ENCODE peak calls at places on chromosomes 3 and 15, in eight cellular contexts. O is cardiac muscle cell, R is AG04450, I is heart right ventricle, T is left ventricle myocardium inferior, M is right atrium auricular region, F is adipocyte, H is AG10803. N is an unnamed sample.

GRCh38 chr15:94070341-94071275 is 160.8 kb upstream of the MCTP2 start:
- DNase-seq in O (no peak), R (no peak), I (no peak), T (no peak), M (no peak), F (no peak), H (peak), N (no peak)

GRCh38 chr3:141360888-141361598 is 7.3 kb upstream of the ZBTB38 start:
- DNase-seq in O (peak), R (no peak), I (no peak), T (no peak), M (no peak), F (peak), H (peak), N (peak)

GRCh38 chr3:109132801-109133473 is 3.6 kb upstream of the C3orf85 start:
- DNase-seq in O (peak), R (no peak), I (no peak), T (no peak), M (no peak), F (no peak), H (no peak), N (no peak)

GRCh38 chr3:70245746-70246525 is 66.5 kb downstream of the MDFIC2 start:
- DNase-seq in O (no peak), R (no peak), I (no peak), T (no peak), M (no peak), F (no peak), H (no peak), N (no peak)

GRCh38 chr15:38562278-38562677 is 2.3 kb downstream of the RASGRP1 start:
- DNase-seq in O (no peak), R (no peak), I (no peak), T (no peak), M (no peak), F (no peak), H (no peak), N (no peak)

GRCh38 chr3:42710323-42711021 is 7.9 kb upstream of the HHATL start:
- DNase-seq in O (no peak), R (no peak), I (no peak), T (peak), M (no peak), F (no peak), H (no peak), N (no peak)

GRCh38 chr3:196712514-196713413 is 587 bp downstream of the PIGX start:
- DNase-seq in O (peak), R (peak), I (peak), T (peak), M (no peak), F (peak), H (peak), N (peak)

GRCh38 chr15:79812536-79812935 is 84.3 kb downstream of the MTHFS start:
- DNase-seq in O (no peak), R (no peak), I (no peak), T (no peak), M (no peak), F (no peak), H (no peak), N (no peak)

GRCh38 chr3:63933459-63933858 is 21.3 kb upstream of the SCAANT1 start:
- DNase-seq in O (no peak), R (no peak), I (no peak), T (no peak), M (no peak), F (no peak), H (no peak), N (no peak)

GRCh38 chr15:28191832-28192231 is 92.7 kb upstream of the OCA2 start:
- DNase-seq in O (peak), R (peak), I (peak), T (peak), M (peak), F (no peak), H (peak), N (no peak)

GRCh38 chr15:68054658-68055223 is 626 bp downstream of the PIAS1 start:
- DNase-seq in O (peak), R (no peak), I (peak), T (peak), M (peak), F (peak), H (peak), N (peak)

GRCh38 chr15:68318931-68319909 is 41.7 kb downstream of the FEM1B start:
- DNase-seq in O (no peak), R (no peak), I (no peak), T (no peak), M (no peak), F (no peak), H (no peak), N (no peak)

GRCh38 chr15:59456114-59456513 is 18.1 kb downstream of the FAM81A start:
- DNase-seq in O (no peak), R (no peak), I (no peak), T (no peak), M (no peak), F (no peak), H (no peak), N (peak)

GRCh38 chr3:155934215-155934614 is 63.8 kb downstream of the GMPS start:
- DNase-seq in O (peak), R (no peak), I (no peak), T (no peak), M (no peak), F (no peak), H (peak), N (no peak)

GRCh38 chr3:5411786-5412185 is 224.3 kb downstream of the EDEM1 start:
- DNase-seq in O (no peak), R (no peak), I (no peak), T (no peak), M (no peak), F (no peak), H (no peak), N (no peak)

GRCh38 chr3:130800829-130801228 is 54.2 kb upstream of the PIK3R4 start:
- DNase-seq in O (no peak), R (no peak), I (no peak), T (no peak), M (no peak), F (no peak), H (no peak), N (no peak)

GRCh38 chr15:100141304-100142080 is 200.3 kb downstream of the ADAMTS17 start:
- DNase-seq in O (peak), R (no peak), I (no peak), T (no peak), M (no peak), F (no peak), H (peak), N (no peak)

GRCh38 chr3:45693941-45694521 is 4.8 kb downstream of the SACM1L start:
- DNase-seq in O (no peak), R (no peak), I (no peak), T (no peak), M (no peak), F (no peak), H (no peak), N (no peak)

GRCh38 chr15:98700501-98700900 is 52.2 kb downstream of the IGF1R start:
- DNase-seq in O (no peak), R (no peak), I (no peak), T (no peak), M (no peak), F (no peak), H (no peak), N (no peak)

GRCh38 chr15:93382196-93382820 is 293.3 kb upstream of the RGMA start:
- DNase-seq in O (no peak), R (no peak), I (no peak), T (no peak), M (no peak), F (no peak), H (no peak), N (peak)

GRCh38 chr3:44939581-44940036 is 36.4 kb downstream of the ZDHHC3 start:
- DNase-seq in O (peak), R (no peak), I (peak), T (no peak), M (no peak), F (no peak), H (no peak), N (no peak)

GRCh38 chr15:67472957-67473356 is 48.0 kb upstream of the C15orf61 start:
- DNase-seq in O (no peak), R (peak), I (no peak), T (no peak), M (no peak), F (peak), H (peak), N (no peak)

GRCh38 chr3:78258798-78259197 is 1218.9 kb downstream of the ROBO2 start:
- DNase-seq in O (peak), R (peak), I (no peak), T (no peak), M (no peak), F (peak), H (peak), N (no peak)

GRCh38 chr15:65375871-65376552 is 1.8 kb downstream of the IGDCC3 start:
- DNase-seq in O (no peak), R (no peak), I (no peak), T (no peak), M (no peak), F (no peak), H (no peak), N (no peak)

GRCh38 chr3:51819709-51820406 is 40.8 kb upstream of the IQCF6 start:
- DNase-seq in O (no peak), R (no peak), I (no peak), T (no peak), M (no peak), F (no peak), H (no peak), N (no peak)

GRCh38 chr3:58691997-58692396 is 25.4 kb upstream of the FAM3D start:
- DNase-seq in O (peak), R (no peak), I (no peak), T (no peak), M (no peak), F (no peak), H (no peak), N (no peak)

GRCh38 chr15:93034512-93034911 is 54.5 kb downstream of the RGMA start:
- DNase-seq in O (no peak), R (no peak), I (no peak), T (no peak), M (no peak), F (no peak), H (no peak), N (no peak)

GRCh38 chr15:99310745-99311144 is 59.5 kb downstream of the LRRC28 start:
- DNase-seq in O (no peak), R (no peak), I (no peak), T (no peak), M (no peak), F (no peak), H (no peak), N (no peak)

GRCh38 chr15:61084944-61085367 is 144.1 kb downstream of the RORA start:
- DNase-seq in O (peak), R (no peak), I (peak), T (peak), M (no peak), F (no peak), H (no peak), N (no peak)

GRCh38 chr15:79678032-79678701 is 218.6 kb downstream of the MTHFS start:
- DNase-seq in O (no peak), R (no peak), I (no peak), T (no peak), M (no peak), F (no peak), H (no peak), N (no peak)

GRCh38 chr3:87145553-87145952 is 81.6 kb upstream of the CHMP2B start:
- DNase-seq in O (peak), R (no peak), I (no peak), T (no peak), M (no peak), F (no peak), H (peak), N (no peak)

GRCh38 chr3:81451611-81452010 is 309.8 kb downstream of the GBE1 start:
- DNase-seq in O (peak), R (no peak), I (no peak), T (no peak), M (no peak), F (peak), H (peak), N (no peak)

GRCh38 chr3:102741105-102741504 is 306.3 kb downstream of the ZPLD1 start:
- DNase-seq in O (no peak), R (no peak), I (no peak), T (no peak), M (no peak), F (no peak), H (no peak), N (no peak)

GRCh38 chr3:4721511-4721911 is 228.4 kb downstream of the ITPR1 start:
- DNase-seq in O (peak), R (peak), I (no peak), T (no peak), M (no peak), F (peak), H (peak), N (no peak)

GRCh38 chr3:15934389-15935195 is 136.8 kb upstream of the ANKRD28 start:
- DNase-seq in O (no peak), R (no peak), I (no peak), T (no peak), M (no peak), F (no peak), H (no peak), N (no peak)

GRCh38 chr3:87624860-87625259 is 348.5 kb upstream of the POU1F1 start:
- DNase-seq in O (no peak), R (no peak), I (no peak), T (no peak), M (no peak), F (no peak), H (no peak), N (no peak)

GRCh38 chr3:1088503-1088902 is 4.3 kb upstream of the CNTN6 start:
- DNase-seq in O (no peak), R (no peak), I (no peak), T (no peak), M (no peak), F (no peak), H (no peak), N (no peak)

GRCh38 chr3:11134794-11135193 is 19.5 kb upstream of the HRH1 start:
- DNase-seq in O (peak), R (no peak), I (no peak), T (no peak), M (peak), F (peak), H (peak), N (no peak)

GRCh38 chr3:127607675-127608361 is 9.6 kb downstream of the MCM2 start:
- DNase-seq in O (no peak), R (no peak), I (no peak), T (no peak), M (no peak), F (no peak), H (no peak), N (no peak)

GRCh38 chr15:88904257-88904807 is 8.8 kb downstream of the MFGE8 start:
- DNase-seq in O (no peak), R (no peak), I (no peak), T (no peak), M (no peak), F (no peak), H (no peak), N (no peak)

GRCh38 chr15:88906130-88906529 is 7.0 kb downstream of the MFGE8 start:
- DNase-seq in O (no peak), R (no peak), I (no peak), T (no peak), M (no peak), F (no peak), H (no peak), N (no peak)

GRCh38 chr15:88906551-88906950 is 6.6 kb downstream of the MFGE8 start:
- DNase-seq in O (no peak), R (no peak), I (no peak), T (no peak), M (no peak), F (no peak), H (no peak), N (no peak)

GRCh38 chr15:88905576-88905975 is 7.6 kb downstream of the MFGE8 start:
- DNase-seq in O (no peak), R (no peak), I (no peak), T (no peak), M (no peak), F (no peak), H (no peak), N (no peak)

DNA sequence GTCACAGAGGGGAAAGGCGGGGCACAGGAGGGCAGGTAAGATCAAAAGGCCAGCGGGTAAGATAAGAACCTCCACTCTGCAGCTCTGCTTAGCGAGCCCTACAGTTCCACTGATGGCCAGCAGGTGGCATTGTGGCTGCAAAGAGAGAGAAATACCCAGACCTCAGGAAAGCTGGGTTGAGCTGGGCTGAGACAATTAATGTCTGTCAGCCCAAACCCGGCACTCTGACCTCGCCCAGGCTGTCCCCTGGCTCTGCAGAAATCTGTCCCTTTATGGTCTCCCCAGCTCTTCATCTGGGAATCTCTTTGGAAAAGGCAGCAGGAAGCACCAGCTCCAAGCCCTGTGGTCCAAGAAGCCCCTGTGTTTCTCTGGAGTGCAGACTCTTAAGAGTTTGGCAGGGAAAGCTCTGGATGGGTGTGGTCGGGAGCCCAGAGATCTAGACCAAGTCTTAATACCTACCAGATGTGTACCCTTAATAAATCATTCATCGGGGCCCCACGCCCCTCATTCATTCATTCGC is 8.3 kb downstream of the MFGE8 start:
- DNase-seq in O (peak), R (no peak), I (peak), T (peak), M (peak), F (peak), H (peak), N (peak)
- H3K4me3 ChIP-seq in O (no peak), R (no peak), I (no peak), T (no peak), M (no peak), F (no peak), H (no peak), N (no peak)

DNA sequence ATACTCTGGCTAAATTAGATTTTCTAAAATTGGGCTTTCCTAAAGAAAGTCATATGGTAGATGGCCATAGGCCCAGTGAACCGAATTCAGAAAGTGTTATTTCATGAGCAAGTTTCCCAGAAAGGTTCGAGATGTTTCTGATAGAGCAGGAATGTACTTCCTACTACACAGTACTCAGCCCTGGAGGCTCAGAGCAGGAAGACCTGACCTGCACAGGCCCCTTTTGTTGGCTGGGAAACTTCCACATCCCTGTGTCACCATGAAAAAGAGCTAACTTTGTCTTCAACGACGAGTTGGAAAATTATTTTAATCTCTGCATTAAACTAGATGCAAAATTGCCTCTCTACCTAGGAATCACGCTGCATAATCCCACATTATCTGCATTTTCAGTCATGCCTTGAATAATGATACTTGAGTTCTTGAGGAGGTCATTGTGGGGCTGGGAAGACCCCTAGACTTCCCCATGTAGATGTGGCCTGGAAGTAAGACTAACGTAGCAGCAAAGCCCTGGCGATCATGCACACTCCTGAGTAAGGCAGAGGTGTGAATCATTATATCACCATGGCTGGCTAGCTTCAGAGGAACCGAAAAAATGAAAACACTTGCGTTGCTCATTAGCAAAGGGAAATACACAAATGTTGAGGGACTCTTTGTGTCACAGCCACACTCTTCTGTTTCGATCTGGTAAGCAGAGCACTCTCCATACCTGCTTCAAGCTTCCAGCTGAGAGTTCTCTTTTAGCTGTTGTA is 47.1 kb downstream of the CMTM7 start:
- DNase-seq in O (peak), R (no peak), I (no peak), T (no peak), M (peak), F (peak), H (no peak), N (no peak)
- H3K4me3 ChIP-seq in O (no peak), R (no peak), I (no peak), T (no peak), M (no peak), F (no peak), H (no peak), N (no peak)

DNA sequence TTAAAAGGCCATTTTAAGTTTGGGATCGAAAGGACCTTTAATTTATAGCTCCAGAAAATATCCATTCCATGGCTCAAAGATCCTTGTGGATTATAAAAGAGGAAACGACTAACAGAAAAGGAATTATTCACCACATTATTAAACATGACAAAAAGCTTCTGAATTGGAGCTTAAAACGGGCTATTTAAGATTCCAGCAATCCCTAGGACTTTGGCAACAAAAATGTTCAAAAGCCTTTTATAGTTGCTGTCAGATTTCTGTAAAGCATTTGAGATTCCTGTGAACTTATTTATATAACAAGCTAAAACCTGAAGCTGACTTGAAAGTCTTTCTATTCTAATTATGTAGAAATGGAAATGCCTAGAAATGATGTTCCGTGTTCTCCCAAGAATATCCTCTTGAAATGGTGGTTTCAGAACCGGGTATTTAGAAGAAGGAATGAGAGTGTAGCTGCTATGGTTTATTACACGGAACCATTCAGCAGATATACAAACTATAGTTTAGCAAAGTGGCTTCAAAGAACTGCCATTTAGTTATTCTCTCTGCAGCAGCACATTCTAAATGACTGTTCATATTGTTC is 961.8 kb downstream of the FHIT start:
- DNase-seq in O (no peak), R (no peak), I (no peak), T (no peak), M (no peak), F (no peak), H (peak), N (no peak)
- H3K4me3 ChIP-seq in O (no peak), R (no peak), I (no peak), T (no peak), M (no peak), F (no peak), H (no peak), N (no peak)

GRCh38 chr15:88604972-88605506 is 16.1 kb upstream of the AEN start:
- DNase-seq in O (no peak), R (no peak), I (no peak), T (no peak), M (no peak), F (no peak), H (no peak), N (no peak)
- H3K4me3 ChIP-seq in O (peak), R (no peak), I (no peak), T (peak), M (no peak), F (peak), H (no peak), N (peak)

N was measured in pancreas.